ENCODE peak calls at places on chromosome 11, in four cellular contexts. One of them, this sample, is unnamed.

GRCh38 chr11:17600316-17601205 is 53.5 kb downstream of the OTOG start:
- DNase-seq in WTC11: no peak
- DNase-seq in HepG2: no peak
- DNase-seq in GM12878: no peak
- DNase-seq in this sample: no peak

GRCh38 chr11:57476883-57477506 is 16.7 kb downstream of the RTN4RL2 start:
- DNase-seq in HepG2: no peak
- DNase-seq in WTC11: peak; percentile 55
- DNase-seq in GM12878: no peak
- DNase-seq in this sample: no peak

GRCh38 chr11:31102875-31103274 is 266.7 kb downstream of the DCDC1 start:
- DNase-seq in WTC11: no peak
- DNase-seq in GM12878: no peak
- DNase-seq in HepG2: no peak
- DNase-seq in this sample: no peak

GRCh38 chr11:27963370-27963769 is 144.6 kb downstream of the KIF18A start:
- DNase-seq in GM12878: no peak
- DNase-seq in WTC11: no peak
- DNase-seq in HepG2: no peak
- DNase-seq in this sample: no peak

GRCh38 chr11:4044971-4045646 is 49.5 kb upstream of the RRM1 start:
- DNase-seq in WTC11: no peak
- DNase-seq in GM12878: no peak
- DNase-seq in HepG2: peak; percentile 33
- DNase-seq in this sample: no peak

GRCh38 chr11:489610-490185 is 17.3 kb downstream of the RNH1 start:
- DNase-seq in WTC11: no peak
- DNase-seq in GM12878: no peak
- DNase-seq in HepG2: no peak
- DNase-seq in this sample: no peak

GRCh38 chr11:86288776-86289507 is 13.1 kb upstream of the HIKESHI start:
- DNase-seq in HepG2: no peak
- DNase-seq in WTC11: no peak
- DNase-seq in GM12878: no peak
- DNase-seq in this sample: peak; percentile 52

GRCh38 chr11:65152157-65152556 is 17.8 kb upstream of the SYVN1 start:
- DNase-seq in WTC11: no peak
- DNase-seq in GM12878: no peak
- DNase-seq in HepG2: no peak
- DNase-seq in this sample: no peak

GRCh38 chr11:61061081-61061826 is 41.0 kb upstream of the CD5 start:
- DNase-seq in HepG2: no peak
- DNase-seq in WTC11: no peak
- DNase-seq in GM12878: peak; percentile 97
- DNase-seq in this sample: no peak

GRCh38 chr11:120554771-120555432 is 43.4 kb downstream of the GRIK4 start:
- DNase-seq in WTC11: peak; percentile 30
- DNase-seq in GM12878: no peak
- DNase-seq in HepG2: no peak
- DNase-seq in this sample: no peak

DNA sequence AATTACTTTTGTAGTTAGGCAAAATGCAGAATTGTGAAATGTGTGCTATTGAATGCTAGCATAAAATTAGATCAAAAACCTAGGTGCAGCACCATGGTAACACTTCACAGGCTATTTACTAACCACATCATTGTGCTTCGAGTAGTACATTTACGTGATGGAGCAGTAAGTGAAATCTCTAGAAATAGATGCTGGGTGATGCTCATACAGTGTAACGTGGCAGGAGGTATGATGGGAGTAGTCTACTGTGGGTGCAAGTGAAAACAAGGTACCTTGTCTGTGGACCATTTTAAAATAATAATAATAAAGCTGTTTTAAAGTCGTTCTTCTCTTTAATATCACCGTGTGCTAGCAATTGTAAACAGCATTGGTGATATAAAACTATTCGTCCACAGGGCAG is 132.3 kb downstream of the DYNC2H1 start:
- DNase-seq in HepG2: no peak
- DNase-seq in WTC11: no peak
- DNase-seq in GM12878: no peak
- DNase-seq in this sample: no peak
- TF ChIP-seq NR2C2 in HepG2: no peak
- TF ChIP-seq NR2C2 in WTC11: no peak
- TF ChIP-seq NR2C2 in GM12878: no peak
- TF ChIP-seq NR2C2 in this sample: no peak

GRCh38 chr11:69892237-69892985 is 73.2 kb upstream of the FGF3 start:
- DNase-seq in HepG2: peak; percentile 40
- DNase-seq in GM12878: no peak
- DNase-seq in WTC11: peak; percentile 75
- DNase-seq in this sample: peak; percentile 66
- TF ChIP-seq NR2C2 in HepG2: no peak
- TF ChIP-seq NR2C2 in GM12878: no peak
- TF ChIP-seq NR2C2 in WTC11: no peak
- TF ChIP-seq NR2C2 in this sample: no peak

DNA sequence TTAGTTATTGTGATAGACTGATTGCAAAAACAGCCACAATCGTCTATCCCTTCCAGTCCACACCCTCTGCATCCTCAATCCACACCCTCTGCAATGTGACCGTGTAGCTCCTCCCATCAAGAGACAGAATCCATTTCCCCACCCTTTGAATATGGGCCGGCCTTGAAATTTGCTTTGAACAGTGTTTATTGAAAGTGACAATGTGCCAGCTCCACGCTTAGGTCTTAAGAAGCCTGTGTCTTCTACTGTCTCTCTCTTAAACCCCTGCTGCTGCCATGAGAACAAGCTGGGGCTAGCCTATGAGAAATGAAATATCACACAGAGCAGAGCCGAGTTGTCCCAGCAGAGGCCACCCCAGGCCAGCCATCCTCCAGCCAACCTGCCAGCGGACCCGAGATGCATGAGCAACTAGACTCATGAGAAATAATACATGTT is 22.3 kb upstream of the MICAL2 start:
- DNase-seq in HepG2: no peak
- DNase-seq in WTC11: no peak
- DNase-seq in GM12878: no peak
- DNase-seq in this sample: peak; percentile 42
- TF ChIP-seq NR2C2 in HepG2: no peak
- TF ChIP-seq NR2C2 in WTC11: no peak
- TF ChIP-seq NR2C2 in GM12878: no peak
- TF ChIP-seq NR2C2 in this sample: no peak

DNA sequence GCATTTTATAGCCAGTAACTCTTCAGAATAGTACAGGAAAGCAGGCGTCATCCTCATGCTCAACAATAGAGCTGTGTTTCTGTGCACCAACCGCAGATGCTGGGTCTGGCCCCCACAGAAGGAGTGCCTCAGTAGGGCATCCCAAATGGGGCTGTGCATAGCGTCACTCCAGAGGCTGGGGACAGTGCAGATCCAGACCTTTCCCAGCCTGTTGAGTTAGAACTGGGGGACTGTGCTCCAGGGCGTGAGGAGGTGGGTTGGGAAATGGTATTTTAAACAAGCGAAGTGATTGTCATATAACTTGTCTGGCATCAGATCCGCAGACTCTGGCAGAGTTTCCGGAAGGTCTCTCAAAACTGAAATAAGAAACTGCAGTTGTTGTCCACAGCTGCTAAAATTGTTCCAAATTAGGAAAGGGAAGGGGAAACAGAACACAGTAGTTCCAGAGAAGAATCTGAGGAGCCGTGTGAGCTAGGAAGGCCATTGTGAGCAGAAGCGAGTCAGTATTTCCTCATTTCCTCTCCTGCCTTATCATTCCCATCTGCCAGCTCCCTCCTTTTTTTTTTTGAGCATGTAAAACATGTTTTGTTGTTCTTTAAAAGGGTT is 52.2 kb downstream of the JAM3 start:
- DNase-seq in GM12878: no peak
- DNase-seq in HepG2: no peak
- DNase-seq in WTC11: no peak
- DNase-seq in this sample: no peak
- TF ChIP-seq NR2C2 in GM12878: no peak
- TF ChIP-seq NR2C2 in HepG2: no peak
- TF ChIP-seq NR2C2 in WTC11: no peak
- TF ChIP-seq NR2C2 in this sample: no peak

GRCh38 chr11:126809514-126810289 is 190.9 kb downstream of the KIRREL3 start:
- DNase-seq in HepG2: no peak
- DNase-seq in WTC11: no peak
- DNase-seq in GM12878: no peak
- DNase-seq in this sample: no peak

GRCh38 chr11:126804363-126804762 is 196.2 kb downstream of the KIRREL3 start:
- DNase-seq in WTC11: no peak
- DNase-seq in GM12878: no peak
- DNase-seq in HepG2: no peak
- DNase-seq in this sample: no peak

GRCh38 chr11:126808851-126809250 is 191.7 kb downstream of the KIRREL3 start:
- DNase-seq in GM12878: no peak
- DNase-seq in WTC11: no peak
- DNase-seq in HepG2: no peak
- DNase-seq in this sample: no peak
- TF ChIP-seq NR2C2 in GM12878: no peak
- TF ChIP-seq NR2C2 in WTC11: no peak
- TF ChIP-seq NR2C2 in HepG2: no peak
- TF ChIP-seq NR2C2 in this sample: no peak

DNA sequence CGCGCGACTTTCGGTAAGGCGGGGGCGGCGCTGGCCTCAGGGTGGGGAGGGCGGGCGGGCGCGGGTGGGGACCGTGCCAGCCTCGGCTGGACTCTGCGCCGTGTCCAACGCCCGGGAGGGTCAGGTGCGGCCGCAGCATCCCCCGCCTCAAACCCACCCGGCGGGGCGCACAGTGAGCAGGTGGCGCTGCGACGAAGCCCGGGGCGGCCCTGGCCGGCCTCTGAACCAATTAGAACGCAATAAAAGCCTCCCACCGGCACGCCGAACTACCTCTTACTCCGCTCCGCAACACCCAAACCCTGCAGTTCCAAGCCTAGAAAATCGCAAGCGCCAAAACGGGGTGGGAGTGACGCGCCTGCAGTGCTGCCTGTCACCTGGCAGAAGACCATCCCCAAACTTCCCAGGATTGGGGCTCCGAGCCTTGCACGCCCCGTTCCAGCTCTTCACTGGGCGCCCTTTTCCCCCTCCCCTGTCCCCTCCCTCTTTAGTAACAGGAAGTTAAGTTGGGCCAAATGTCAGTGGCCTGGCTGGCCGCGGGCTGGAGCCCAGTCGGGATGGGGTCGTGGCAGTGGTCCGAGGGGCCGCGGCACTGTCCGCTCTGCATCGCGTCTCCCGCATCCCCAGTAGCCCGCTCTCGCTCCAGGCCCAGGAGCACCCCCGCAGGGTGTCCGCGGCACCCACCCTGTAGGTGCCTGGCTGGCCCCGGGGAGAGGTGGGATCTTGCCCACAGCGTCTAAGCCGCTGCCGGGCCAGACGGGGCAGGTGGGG is 508 bp downstream of the MICAL2 start:
- DNase-seq in WTC11: peak; percentile 39
- DNase-seq in HepG2: no peak
- DNase-seq in GM12878: no peak
- DNase-seq in this sample: no peak
- TF ChIP-seq NR2C2 in WTC11: no peak
- TF ChIP-seq NR2C2 in HepG2: no peak
- TF ChIP-seq NR2C2 in GM12878: no peak
- TF ChIP-seq NR2C2 in this sample: no peak

DNA sequence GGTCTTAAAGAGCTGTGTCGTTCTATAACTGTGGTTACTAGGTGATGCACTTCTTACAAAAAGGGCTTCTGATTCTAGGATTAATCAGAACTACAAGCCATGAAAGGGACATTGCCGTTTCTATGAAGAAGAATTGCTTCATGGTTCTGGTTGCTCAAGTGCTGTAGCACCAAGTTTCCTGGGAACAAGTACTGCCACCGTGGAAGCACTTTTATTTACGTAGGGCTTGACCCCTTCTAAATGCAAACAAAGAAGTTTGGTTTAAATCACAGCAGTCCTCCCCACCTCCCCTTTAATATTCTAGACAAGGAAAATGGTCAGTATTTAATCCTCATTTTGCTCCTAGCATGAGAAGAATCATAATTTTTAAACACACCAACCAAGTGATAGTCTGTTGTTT is 9.8 kb downstream of the YAP1 start:
- DNase-seq in GM12878: no peak
- DNase-seq in WTC11: no peak
- DNase-seq in HepG2: peak; percentile 86
- DNase-seq in this sample: no peak
- TF ChIP-seq NR2C2 in GM12878: no peak
- TF ChIP-seq NR2C2 in WTC11: no peak
- TF ChIP-seq NR2C2 in HepG2: no peak
- TF ChIP-seq NR2C2 in this sample: no peak

This sample was measured in K562.